ENCODE peak calls at places on chromosome 17, in eight cellular contexts. T is prostate gland; F is mesendoderm; E is heart left ventricle; M is HepG2; P is effector memory CD4-positive, alpha-beta T cell; J is CD4-positive, CD25-positive, alpha-beta regulatory T cell; I is endodermal cell. Y is an unnamed sample.

GRCh38 chr17:61116577-61116976 is 283.1 kb upstream of the TBX2 start:
- DNase-seq in T (no peak), F (no peak), E (no peak), M (no peak), P (no peak), J (no peak), I (no peak), Y (no peak)

GRCh38 chr17:79978545-79978852 is 57.2 kb downstream of the TBC1D16 start:
- DNase-seq in T (no peak), F (no peak), E (no peak), M (no peak), P (no peak), J (no peak), I (no peak), Y (no peak)

GRCh38 chr17:29039764-29040598 is 3.0 kb upstream of the PIPOX start:
- DNase-seq in T (peak; percentile 28), F (peak; percentile 96), E (no peak), M (no peak), P (no peak), J (no peak), I (peak; percentile 85), Y (peak; percentile 19)

GRCh38 chr17:33602981-33603380 is 309.9 kb upstream of the ASIC2 start:
- DNase-seq in T (no peak), F (peak; percentile 81), E (no peak), M (no peak), P (no peak), J (no peak), I (peak; percentile 66), Y (peak; percentile 15)

GRCh38 chr17:43337684-43338428 is 60.9 kb upstream of the ARL4D start:
- DNase-seq in T (peak; percentile 24), F (no peak), E (no peak), M (no peak), P (no peak), J (no peak), I (peak; percentile 72), Y (no peak)

GRCh38 chr17:39750131-39751015 is 12.6 kb downstream of the GRB7 start:
- DNase-seq in T (peak; percentile 38), F (no peak), E (peak; percentile 63), M (peak; percentile 84), P (no peak), J (no peak), I (peak; percentile 49), Y (no peak)

GRCh38 chr17:74558882-74559519 is 8.3 kb downstream of the CD300H start:
- DNase-seq in T (no peak), F (no peak), E (no peak), M (no peak), P (no peak), J (no peak), I (no peak), Y (no peak)

GRCh38 chr17:79192503-79193500 is 118.2 kb downstream of the ENGASE start:
- DNase-seq in T (peak; percentile 8), F (peak; percentile 72), E (peak; percentile 39), M (no peak), P (no peak), J (peak; percentile 7), I (peak; percentile 97), Y (peak; percentile 80)

GRCh38 chr17:47323382-47324223 is at the start of gene EFCAB13:
- DNase-seq in T (peak; percentile 83), F (peak; percentile 96), E (peak; percentile 90), M (peak; percentile 84), P (peak; percentile 71), J (peak; percentile 81), I (peak; percentile 98), Y (peak; percentile 95)

GRCh38 chr17:7707446-7707845 is 2.4 kb downstream of the EFNB3 start:
- DNase-seq in T (no peak), F (no peak), E (no peak), M (no peak), P (no peak), J (no peak), I (peak; percentile 66), Y (no peak)

GRCh38 chr17:66920965-66921364 is 43.5 kb upstream of the CACNG4 start:
- DNase-seq in T (no peak), F (no peak), E (no peak), M (no peak), P (no peak), J (no peak), I (no peak), Y (no peak)

GRCh38 chr17:22703204-22703603 is 1010.9 kb downstream of the KCNJ18 start:
- DNase-seq in T (no peak), F (no peak), E (no peak), M (no peak), P (no peak), J (no peak), I (no peak), Y (no peak)

GRCh38 chr17:81523139-81524062 is 4.8 kb upstream of the FSCN2 start:
- DNase-seq in T (no peak), F (peak; percentile 93), E (no peak), M (peak; percentile 77), P (no peak), J (no peak), I (peak; percentile 95), Y (peak; percentile 83)

GRCh38 chr17:68398731-68399637 is 58.3 kb downstream of the WIPI1 start:
- DNase-seq in T (peak; percentile 59), F (peak; percentile 87), E (peak; percentile 67), M (peak; percentile 91), P (no peak), J (peak; percentile 43), I (peak; percentile 91), Y (peak; percentile 80)

GRCh38 chr17:73420897-73421296 is 109.1 kb upstream of the CDC42EP4 start:
- DNase-seq in T (no peak), F (peak; percentile 70), E (no peak), M (peak; percentile 42), P (no peak), J (no peak), I (peak; percentile 74), Y (no peak)

GRCh38 chr17:13728751-13729150 is 127.0 kb upstream of the HS3ST3A1 start:
- DNase-seq in T (no peak), F (no peak), E (no peak), M (no peak), P (no peak), J (no peak), I (no peak), Y (no peak)

GRCh38 chr17:40617678-40618240 is 29.9 kb downstream of the SMARCE1 start:
- DNase-seq in T (peak; percentile 58), F (peak; percentile 28), E (no peak), M (peak; percentile 27), P (no peak), J (no peak), I (peak; percentile 81), Y (no peak)

GRCh38 chr17:61454095-61454931 is 2.1 kb downstream of the TBX4 start:
- DNase-seq in T (no peak), F (no peak), E (no peak), M (no peak), P (no peak), J (no peak), I (peak; percentile 84), Y (no peak)

GRCh38 chr17:17401271-17401781 is 75.5 kb upstream of the MED9 start:
- DNase-seq in T (no peak), F (peak; percentile 47), E (no peak), M (peak; percentile 56), P (no peak), J (no peak), I (peak; percentile 86), Y (no peak)

GRCh38 chr17:77450742-77451270 is 310.0 kb downstream of the SEC14L1 start:
- DNase-seq in T (no peak), F (no peak), E (no peak), M (peak; percentile 23), P (no peak), J (no peak), I (no peak), Y (no peak)
- H3K4me1 ChIP-seq in T (peaks cover 52% of the 10 kb centered on the region), F (peaks cover 17% of the 10 kb centered on the region), E (peaks cover 71% of the 10 kb centered on the region), M (peaks cover 53% of the 10 kb centered on the region), P (peaks cover 61% of the 10 kb centered on the region), J (peaks cover 84% of the 10 kb centered on the region), I (peaks cover 28% of the 10 kb centered on the region), Y (peaks cover 67% of the 10 kb centered on the region)

DNA sequence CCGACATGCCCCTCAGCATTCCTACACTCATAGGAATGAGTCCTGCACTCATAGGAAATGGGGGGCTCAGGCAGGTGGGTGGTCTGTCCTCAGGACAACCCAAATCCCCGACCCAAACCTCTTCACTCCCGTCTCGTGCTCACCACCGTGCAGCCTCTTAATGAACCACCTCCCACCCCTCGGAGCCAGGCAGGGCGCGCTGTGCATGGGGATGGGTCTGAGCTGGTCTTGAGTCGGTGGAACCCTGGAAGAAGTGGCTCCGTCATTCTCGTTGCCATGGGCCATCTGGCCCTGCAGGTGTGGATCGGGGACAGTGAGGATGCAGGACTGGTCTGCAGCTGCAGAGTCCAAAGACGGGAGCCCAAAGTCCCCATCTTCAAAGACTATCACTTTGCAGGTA is 6.4 kb upstream of the RAB40B start:
- DNase-seq in T (no peak), F (no peak), E (no peak), M (no peak), P (no peak), J (no peak), I (no peak), Y (no peak)
- H3K27ac ChIP-seq in T (no peak overlapping the region), F (no peak overlapping the region), E (no peak overlapping the region), M (no peak overlapping the region), P (no peak overlapping the region), J (no peak overlapping the region), I (no peak overlapping the region), Y (no peak overlapping the region)

GRCh38 chr17:50206604-50207293 is 5.3 kb upstream of the COL1A1 start:
- DNase-seq in T (no peak), F (peak; percentile 71), E (peak; percentile 48), M (no peak), P (no peak), J (no peak), I (peak; percentile 94), Y (peak; percentile 74)

GRCh38 chr17:50208611-50209061 is 7.2 kb upstream of the COL1A1 start:
- DNase-seq in T (no peak), F (peak; percentile 65), E (no peak), M (no peak), P (no peak), J (no peak), I (peak; percentile 72), Y (peak; percentile 13)

GRCh38 chr17:50207792-50208567 is 6.5 kb upstream of the COL1A1 start:
- DNase-seq in T (no peak), F (no peak), E (no peak), M (no peak), P (no peak), J (no peak), I (peak; percentile 86), Y (peak; percentile 11)

GRCh38 chr17:50205931-50206505 is 4.6 kb upstream of the COL1A1 start:
- DNase-seq in T (no peak), F (no peak), E (peak; percentile 12), M (no peak), P (no peak), J (no peak), I (no peak), Y (no peak)

GRCh38 chr17:50207318-50207717 is 5.9 kb upstream of the COL1A1 start:
- DNase-seq in T (no peak), F (no peak), E (no peak), M (no peak), P (no peak), J (no peak), I (no peak), Y (no peak)
- H3K4me1 ChIP-seq in T (no peaks in the 10 kb centered on the region), F (peaks cover 25% of the 10 kb centered on the region), E (peaks cover 27% of the 10 kb centered on the region), M (peaks cover 40% of the 10 kb centered on the region), P (no peaks in the 10 kb centered on the region), J (no peaks in the 10 kb centered on the region), I (peaks cover 23% of the 10 kb centered on the region), Y (peaks cover 72% of the 10 kb centered on the region)

GRCh38 chr17:9290226-9290613 is 268.9 kb downstream of the NTN1 start:
- DNase-seq in T (no peak), F (no peak), E (no peak), M (no peak), P (no peak), J (no peak), I (peak; percentile 39), Y (no peak)
- H3K27ac ChIP-seq in T (no peak overlapping the region), F (no peak overlapping the region), E (no peak overlapping the region), M (no peak overlapping the region), P (no peak overlapping the region), J (no peak overlapping the region), I (no peak overlapping the region), Y (no peak overlapping the region)